ENCODE peak calls at places on chromosome 14, in ten cellular contexts. U is heart right ventricle; N is dermis blood vessel endothelial cell; G is ovary; W is iPS-NIHi11; B is stimulated activated CD8-positive, alpha-beta memory T cell treated with anti-CD3 and anti-CD28 coated beads, Interleukin-12 subunit alpha, Interleukin-12 subunit beta, amount 100 ng/mL, for 1 hour; D is nucleus accumbens; J is WTC11; O is foreskin fibroblast; I is caudate nucleus. F is an unnamed sample.

GRCh38 chr14:68047910-68048309 is 228.3 kb downstream of the RAD51B start:
- DNase-seq in U (no peak), N (no peak), G (no peak), W (no peak), B (no peak), D (no peak), J (no peak), O (peak; percentile 18), I (no peak), F (no peak)

GRCh38 chr14:55340482-55340881 is 69.3 kb downstream of the FBXO34 start:
- DNase-seq in U (no peak), N (no peak), G (no peak), W (no peak), B (no peak), D (no peak), J (no peak), O (no peak), I (no peak), F (no peak)

GRCh38 chr14:68539311-68539737 is 253.5 kb downstream of the ZFP36L1 start:
- DNase-seq in U (no peak), N (no peak), G (no peak), W (no peak), B (no peak), D (no peak), J (no peak), O (no peak), I (peak; percentile 50), F (no peak)

GRCh38 chr14:69570836-69571330 is 3.8 kb downstream of the CCDC177 start:
- DNase-seq in U (no peak), N (no peak), G (no peak), W (no peak), B (no peak), D (no peak), J (no peak), O (no peak), I (no peak), F (no peak)

GRCh38 chr14:54000341-54000811 is 43.8 kb upstream of the BMP4 start:
- DNase-seq in U (no peak), N (peak; percentile 47), G (no peak), W (no peak), B (no peak), D (no peak), J (no peak), O (peak; percentile 57), I (no peak), F (no peak)

GRCh38 chr14:60882219-60882618 is 98.7 kb downstream of the TRMT5 start:
- DNase-seq in U (no peak), N (no peak), G (no peak), W (no peak), B (no peak), D (no peak), J (no peak), O (no peak), I (no peak), F (no peak)

GRCh38 chr14:25048170-25049126 is 1.5 kb downstream of the STXBP6 start:
- DNase-seq in U (peak; percentile 59), N (no peak), G (peak; percentile 53), W (peak; percentile 19), B (no peak), D (peak; percentile 20), J (no peak), O (peak; percentile 89), I (peak; percentile 39), F (no peak)

GRCh38 chr14:53391631-53392030 is 238.5 kb upstream of the DDHD1 start:
- DNase-seq in U (no peak), N (peak; percentile 27), G (no peak), W (no peak), B (no peak), D (no peak), J (no peak), O (peak; percentile 97), I (no peak), F (no peak)

GRCh38 chr14:65356327-65356836 is 56.1 kb upstream of the FUT8 start:
- DNase-seq in U (no peak), N (peak; percentile 42), G (no peak), W (peak; percentile 61), B (no peak), D (no peak), J (no peak), O (peak; percentile 79), I (peak; percentile 34), F (peak; percentile 47)

GRCh38 chr14:63499701-63500250 is 43.4 kb downstream of the PPP2R5E start:
- DNase-seq in U (no peak), N (no peak), G (no peak), W (no peak), B (no peak), D (no peak), J (no peak), O (peak; percentile 77), I (no peak), F (no peak)

GRCh38 chr14:94115068-94115591 is 4.6 kb downstream of the IFI27 start:
- DNase-seq in U (no peak), N (peak; percentile 60), G (no peak), W (no peak), B (no peak), D (no peak), J (no peak), O (peak; percentile 40), I (no peak), F (no peak)

GRCh38 chr14:101034986-101035385 is 131.5 kb upstream of the RTL1 start:
- DNase-seq in U (no peak), N (no peak), G (peak; percentile 15), W (no peak), B (no peak), D (no peak), J (no peak), O (no peak), I (no peak), F (no peak)

GRCh38 chr14:92586001-92586947 is 72.7 kb downstream of the RIN3 start:
- DNase-seq in U (peak; percentile 38), N (no peak), G (peak; percentile 70), W (no peak), B (no peak), D (no peak), J (no peak), O (peak; percentile 78), I (no peak), F (no peak)

GRCh38 chr14:23578560-23579310 is at the start of gene JPH4:
- DNase-seq in U (no peak), N (no peak), G (peak; percentile 55), W (peak; percentile 71), B (no peak), D (peak; percentile 48), J (peak; percentile 69), O (no peak), I (peak; percentile 85), F (no peak)

GRCh38 chr14:95472819-95473251 is 43.6 kb downstream of the SYNE3 start:
- DNase-seq in U (no peak), N (no peak), G (no peak), W (no peak), B (no peak), D (no peak), J (no peak), O (peak; percentile 50), I (no peak), F (no peak)

GRCh38 chr14:58977366-58977765 is 211.1 kb upstream of the DAAM1 start:
- DNase-seq in U (no peak), N (no peak), G (no peak), W (no peak), B (no peak), D (no peak), J (no peak), O (no peak), I (no peak), F (no peak)

GRCh38 chr14:89669209-89669608 is 252.2 kb upstream of the FOXN3 start:
- DNase-seq in U (peak; percentile 13), N (no peak), G (no peak), W (no peak), B (no peak), D (no peak), J (no peak), O (no peak), I (no peak), F (peak; percentile 12)

GRCh38 chr14:100523536-100524025 is 63.6 kb downstream of the BEGAIN start:
- DNase-seq in U (no peak), N (no peak), G (no peak), W (no peak), B (no peak), D (no peak), J (peak; percentile 4), O (no peak), I (no peak), F (no peak)

GRCh38 chr14:89336338-89336737 is 80.7 kb downstream of the FOXN3 start:
- DNase-seq in U (no peak), N (no peak), G (no peak), W (no peak), B (no peak), D (no peak), J (no peak), O (no peak), I (no peak), F (peak; percentile 30)

GRCh38 chr14:34604990-34605389 is 25.0 kb downstream of the SNX6 start:
- DNase-seq in U (no peak), N (peak; percentile 17), G (no peak), W (no peak), B (no peak), D (no peak), J (no peak), O (peak; percentile 14), I (no peak), F (no peak)

GRCh38 chr14:81927069-81927468 is 393.4 kb upstream of the SEL1L start:
- DNase-seq in U (no peak), N (no peak), G (no peak), W (peak; percentile 21), B (no peak), D (no peak), J (no peak), O (no peak), I (no peak), F (peak; percentile 16)

GRCh38 chr14:61460853-61461611 is 139.7 kb downstream of the PRKCH start:
- DNase-seq in U (no peak), N (peak; percentile 63), G (no peak), W (no peak), B (no peak), D (no peak), J (no peak), O (peak; percentile 18), I (no peak), F (no peak)

GRCh38 chr14:68795602-68796417 is 2.9 kb upstream of the ZFP36L1 start:
- DNase-seq in U (peak; percentile 92), N (peak; percentile 78), G (peak; percentile 87), W (peak; percentile 81), B (peak; percentile 70), D (peak; percentile 40), J (peak; percentile 88), O (peak; percentile 86), I (peak; percentile 48), F (peak; percentile 94)

GRCh38 chr14:104590240-104590965 is 10.8 kb downstream of the C14orf180 start:
- DNase-seq in U (no peak), N (no peak), G (no peak), W (no peak), B (no peak), D (no peak), J (no peak), O (peak; percentile 13), I (no peak), F (no peak)

GRCh38 chr14:61269321-61270083 is 11.6 kb downstream of the TMEM30B start:
- DNase-seq in U (peak; percentile 71), N (peak; percentile 86), G (peak; percentile 80), W (peak; percentile 73), B (peak; percentile 63), D (peak; percentile 24), J (peak; percentile 74), O (peak; percentile 86), I (peak; percentile 46), F (peak; percentile 63)

GRCh38 chr14:33682746-33683145 is 268.1 kb downstream of the EGLN3 start:
- DNase-seq in U (peak; percentile 66), N (no peak), G (peak; percentile 80), W (no peak), B (no peak), D (no peak), J (no peak), O (peak; percentile 90), I (no peak), F (no peak)

GRCh38 chr14:103021817-103022668 is 35.3 kb downstream of the CDC42BPB start:
- DNase-seq in U (no peak), N (peak; percentile 43), G (no peak), W (no peak), B (no peak), D (peak; percentile 44), J (no peak), O (peak; percentile 67), I (peak; percentile 39), F (peak; percentile 49)

GRCh38 chr14:103257211-103257962 is 76.7 kb upstream of the EIF5 start:
- DNase-seq in U (no peak), N (no peak), G (no peak), W (no peak), B (no peak), D (no peak), J (no peak), O (peak; percentile 26), I (no peak), F (no peak)

F was measured in ELF-1.